ENCODE peak calls at places on chromosome 18, in nine cellular contexts. Q, Z, T, F, A, V, Y, O and W are unnamed samples.

GRCh38 chr18:38456253-38456652 is 890.7 kb upstream of the CELF4 start:
- DNase-seq in T (no peak), A (no peak), Z (peak; percentile 46), O (no peak), V (no peak), F (no peak), Q (no peak), Y (no peak), W (no peak)

GRCh38 chr18:77062518-77063003 is 70.0 kb downstream of the MBP start:
- DNase-seq in T (no peak), Y (no peak), Z (no peak), A (peak; percentile 77), V (no peak), Q (no peak), F (no peak), O (no peak), W (no peak)

GRCh38 chr18:56238576-56238975 is 399.8 kb downstream of the TXNL1 start:
- DNase-seq in Z (no peak), V (peak; percentile 43), Y (no peak), Q (no peak), A (no peak), T (no peak), O (no peak), F (no peak), W (no peak)

GRCh38 chr18:77203851-77204250 is 45.8 kb upstream of the GALR1 start:
- DNase-seq in A (no peak), T (no peak), Q (no peak), F (no peak), Y (no peak), O (no peak), Z (no peak), V (no peak), W (no peak)

GRCh38 chr18:64276736-64277135 is 127.8 kb upstream of the LINC00305 start:
- DNase-seq in T (no peak), Z (peak; percentile 47), O (no peak), A (no peak), F (no peak), V (no peak), Q (no peak), Y (no peak), W (no peak)

GRCh38 chr18:66757946-66758345 is 154.1 kb upstream of the CDH19 start:
- DNase-seq in Z (no peak), A (no peak), F (no peak), T (no peak), Y (no peak), Q (no peak), O (no peak), V (no peak), W (no peak)

GRCh38 chr18:22283397-22283796 is 114.0 kb downstream of the GATA6 start:
- DNase-seq in T (no peak), O (no peak), V (peak; percentile 60), F (no peak), Q (no peak), Z (no peak), A (no peak), Y (no peak), W (no peak)

GRCh38 chr18:21703241-21703820 is 1.2 kb downstream of the ABHD3 start:
- DNase-seq in Y (peak; percentile 34), V (no peak), Z (peak; percentile 38), A (peak; percentile 87), F (no peak), O (peak; percentile 8), T (no peak), Q (no peak), W (peak; percentile 34)

GRCh38 chr18:74399225-74399887 is 57.8 kb downstream of the DIPK1C start:
- DNase-seq in T (no peak), Z (peak; percentile 65), A (no peak), Q (no peak), V (no peak), Y (no peak), F (no peak), O (no peak), W (no peak)

GRCh38 chr18:60892441-60892840 is 440.8 kb upstream of the CDH20 start:
- DNase-seq in Z (no peak), F (no peak), T (no peak), Y (no peak), O (no peak), A (no peak), V (peak; percentile 22), Q (no peak), W (peak; percentile 93)

GRCh38 chr18:24499814-24500601 is 39.6 kb downstream of the HRH4 start:
- DNase-seq in F (no peak), O (no peak), V (peak; percentile 89), A (no peak), Y (no peak), Z (no peak), T (no peak), Q (no peak), W (no peak)

GRCh38 chr18:7626922-7627440 is 59.9 kb downstream of the PTPRM start:
- DNase-seq in Z (no peak), Y (no peak), O (peak; percentile 62), V (peak; percentile 56), T (no peak), F (no peak), A (no peak), Q (no peak), W (peak; percentile 78)

GRCh38 chr18:59950215-59950944 is 50.6 kb downstream of the PMAIP1 start:
- DNase-seq in Y (no peak), F (no peak), O (no peak), V (peak; percentile 42), T (no peak), Q (no peak), Z (no peak), A (no peak), W (peak; percentile 32)

GRCh38 chr18:67525328-67526110 is 9.0 kb upstream of the DSEL start:
- DNase-seq in Z (peak; percentile 72), Q (peak; percentile 76), A (no peak), Y (no peak), T (no peak), O (peak; percentile 14), F (peak; percentile 16), V (peak; percentile 98), W (peak; percentile 94)

GRCh38 chr18:55351220-55351619 is 236.8 kb downstream of the TCF4 start:
- DNase-seq in A (no peak), Y (no peak), V (peak; percentile 41), F (no peak), Q (no peak), T (no peak), Z (no peak), O (no peak), W (no peak)

GRCh38 chr18:76932026-76932819 is 109.9 kb downstream of the ZNF236 start:
- DNase-seq in Z (peak; percentile 92), Q (peak; percentile 35), T (no peak), V (peak; percentile 5), Y (no peak), F (no peak), O (no peak), A (no peak), W (no peak)

GRCh38 chr18:57797209-57797651 is 5.9 kb downstream of the ATP8B1 start:
- DNase-seq in V (no peak), Q (no peak), Y (no peak), F (no peak), O (no peak), A (no peak), Z (no peak), T (no peak), W (no peak)

GRCh38 chr18:332721-333513 is 65.1 kb upstream of the THOC1 start:
- DNase-seq in Q (no peak), O (no peak), F (no peak), T (peak; percentile 79), V (no peak), Y (no peak), Z (peak; percentile 81), A (no peak), W (no peak)

GRCh38 chr18:63928331-63928730 is 20.6 kb downstream of the SERPINB10 start:
- DNase-seq in O (no peak), A (no peak), Q (no peak), Y (no peak), F (no peak), V (no peak), Z (no peak), T (no peak), W (no peak)

GRCh38 chr18:8798996-8799395 is 93.6 kb downstream of the MTCL1 start:
- DNase-seq in T (peak; percentile 66), Z (no peak), O (no peak), V (peak; percentile 63), F (no peak), A (no peak), Q (no peak), Y (no peak), W (no peak)

GRCh38 chr18:3590096-3590655 is 140.2 kb downstream of the TGIF1 start:
- DNase-seq in A (no peak), Q (no peak), Z (no peak), Y (no peak), T (no peak), F (no peak), O (no peak), V (no peak), W (no peak)
- H3K4me1 ChIP-seq in A (peaks cover 83% of the 10 kb centered on the region), Q (no peaks in the 10 kb centered on the region), Z (peaks cover 7% of the 10 kb centered on the region), Y (peaks cover 7% of the 10 kb centered on the region), T (peaks cover 12% of the 10 kb centered on the region), F (peaks cover 6% of the 10 kb centered on the region), O (peaks cover 46% of the 10 kb centered on the region), V (peaks cover 24% of the 10 kb centered on the region), W (peaks cover 13% of the 10 kb centered on the region)

GRCh38 chr18:11989174-11989573 is 7.9 kb downstream of the IMPA2 start:
- DNase-seq in O (no peak), F (no peak), V (no peak), T (peak; percentile 22), Y (no peak), Q (no peak), A (no peak), Z (no peak), W (no peak)
- H3K27ac ChIP-seq in O (no peak overlapping the region), F (no peak overlapping the region), V (no peak overlapping the region), T (peak overlapping the region; percentile 90), Y (no peak overlapping the region), Q (peak overlapping the region; percentile 15), A (no peak overlapping the region), Z (no peak overlapping the region), W (no peak overlapping the region)

DNA sequence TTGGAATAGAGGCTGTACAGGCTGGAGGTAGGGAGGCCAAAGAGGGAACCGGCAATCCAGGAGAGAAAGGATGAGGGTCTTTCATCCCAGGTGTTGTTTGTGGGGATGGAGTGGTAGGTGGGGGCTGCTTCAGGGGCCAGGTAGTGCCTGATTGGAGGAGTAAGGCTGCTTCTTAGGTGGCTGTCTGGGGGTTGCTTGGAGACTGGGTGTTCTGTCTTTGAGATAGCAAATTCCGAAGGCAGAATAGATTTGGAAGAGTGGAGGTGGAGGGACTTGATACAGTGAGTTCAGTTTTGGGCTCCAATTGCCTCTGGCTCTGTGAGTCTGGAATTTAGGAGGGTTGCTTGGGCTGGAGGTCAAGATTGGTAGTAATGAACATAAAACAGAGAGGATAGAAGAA is 5.9 kb downstream of the ZNF532 start:
- DNase-seq in O (no peak), A (no peak), Y (no peak), F (no peak), T (no peak), Q (no peak), V (no peak), Z (no peak), W (no peak)
- H3K4me1 ChIP-seq in O (peaks cover 11% of the 10 kb centered on the region), A (peaks cover under 1% of the 10 kb centered on the region), Y (peaks cover 12% of the 10 kb centered on the region), F (peaks cover 7% of the 10 kb centered on the region), T (peaks cover 16% of the 10 kb centered on the region), Q (peaks cover 8% of the 10 kb centered on the region), V (peaks cover 36% of the 10 kb centered on the region), Z (peaks cover 27% of the 10 kb centered on the region), W (peaks cover 21% of the 10 kb centered on the region)

DNA sequence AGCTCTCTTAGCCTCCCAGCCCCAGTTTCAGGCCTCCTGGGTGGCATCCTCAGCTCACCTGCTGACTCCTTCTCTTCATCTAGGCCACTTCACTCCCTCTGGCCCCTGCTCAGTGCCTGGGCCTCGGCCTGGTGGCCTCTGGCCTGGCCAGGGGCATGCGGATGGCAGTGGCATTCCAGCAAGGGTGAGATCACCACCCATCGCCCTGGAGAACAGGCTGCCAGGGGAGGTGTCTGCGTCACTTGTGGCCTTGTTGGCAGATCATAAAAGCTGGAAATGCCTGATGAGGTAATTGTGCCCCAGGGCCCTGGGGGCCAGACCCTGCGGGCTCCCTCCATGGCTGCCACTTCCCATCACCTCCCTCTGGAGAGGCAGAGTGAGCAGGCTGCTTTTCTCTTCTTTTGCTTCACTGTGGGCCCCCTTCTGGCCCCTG is 72.5 kb upstream of the SMAD2 start:
- DNase-seq in T (peak; percentile 93), F (no peak), Y (no peak), V (peak; percentile 81), O (peak; percentile 72), Z (no peak), A (no peak), Q (peak; percentile 62), W (peak; percentile 66)
- H3K27ac ChIP-seq in T (peak overlapping the region; percentile 60), F (no peak overlapping the region), Y (no peak overlapping the region), V (no peak overlapping the region), O (peak overlapping the region; percentile 99), Z (peak overlapping the region; percentile 63), A (no peak overlapping the region), Q (no peak overlapping the region), W (no peak overlapping the region)